ENCODE peak calls at places on chromosome 20, in ten cellular contexts. D is stomach, R is SJSA1, W is heart left ventricle, F is heart right ventricle, S is body of pancreas, U is fibroblast of lung, P is GM23248, H is pancreas, Y is uterus. B is an unnamed sample. For H3K4me1, the result is how much of the 10 kb centered on the place peaks cover.

GRCh38 chr20:60057866-60058807 is 99.9 kb downstream of the CDH26 start:
- DNase-seq in D (no peak), R (no peak), W (peak), F (peak), S (no peak), U (peak), P (no peak), H (peak), Y (no peak), B (no peak)

GRCh38 chr20:33696448-33696847 is 10.3 kb upstream of the E2F1 start:
- DNase-seq in D (no peak), R (no peak), W (no peak), F (no peak), S (no peak), U (no peak), P (no peak), H (no peak), Y (no peak), B (no peak)

GRCh38 chr20:44460795-44461141 is 14.9 kb upstream of the TTPAL start:
- DNase-seq in D (no peak), R (no peak), W (no peak), F (no peak), S (no peak), U (peak), P (peak), H (no peak), Y (no peak), B (peak)

GRCh38 chr20:10089871-10090587 is 55.2 kb downstream of the ANKEF1 start:
- DNase-seq in D (no peak), R (no peak), W (no peak), F (no peak), S (no peak), U (no peak), P (no peak), H (no peak), Y (no peak), B (no peak)

GRCh38 chr20:36472656-36473071 is 68.7 kb upstream of the MYL9 start:
- DNase-seq in D (peak), R (no peak), W (peak), F (peak), S (peak), U (peak), P (peak), H (no peak), Y (peak), B (peak)

GRCh38 chr20:44734938-44735337 is 10.7 kb upstream of the KCNK15 start:
- DNase-seq in D (no peak), R (no peak), W (no peak), F (no peak), S (no peak), U (peak), P (peak), H (no peak), Y (no peak), B (no peak)

GRCh38 chr20:20259534-20259933 is 108.4 kb upstream of the INSM1 start:
- DNase-seq in D (no peak), R (no peak), W (no peak), F (no peak), S (no peak), U (peak), P (peak), H (no peak), Y (no peak), B (no peak)

GRCh38 chr20:7375905-7376304 is 564.4 kb downstream of the HAO1 start:
- DNase-seq in D (no peak), R (no peak), W (no peak), F (no peak), S (no peak), U (no peak), P (peak), H (no peak), Y (no peak), B (peak)

GRCh38 chr20:36155991-36156390 is 1.5 kb downstream of the EPB41L1 start:
- DNase-seq in D (no peak), R (no peak), W (no peak), F (no peak), S (no peak), U (no peak), P (no peak), H (no peak), Y (no peak), B (no peak)

GRCh38 chr20:5691918-5692618 is 58.1 kb upstream of the SHLD1 start:
- DNase-seq in D (no peak), R (no peak), W (no peak), F (no peak), S (no peak), U (no peak), P (no peak), H (no peak), Y (no peak), B (no peak)

GRCh38 chr20:40144581-40144980 is 544.5 kb downstream of the MAFB start:
- DNase-seq in D (no peak), R (no peak), W (no peak), F (no peak), S (peak), U (no peak), P (no peak), H (no peak), Y (no peak), B (no peak)

GRCh38 chr20:35942243-35942642 is 12.1 kb downstream of the SCAND1 start:
- DNase-seq in D (no peak), R (no peak), W (no peak), F (no peak), S (no peak), U (no peak), P (no peak), H (no peak), Y (no peak), B (no peak)

GRCh38 chr20:6974819-6975218 is 207.3 kb downstream of the BMP2 start:
- DNase-seq in D (no peak), R (no peak), W (no peak), F (no peak), S (no peak), U (no peak), P (no peak), H (no peak), Y (no peak), B (no peak)

GRCh38 chr20:38903335-38903734 is 22.9 kb upstream of the FAM83D start:
- DNase-seq in D (no peak), R (no peak), W (no peak), F (no peak), S (no peak), U (no peak), P (no peak), H (no peak), Y (no peak), B (no peak)

GRCh38 chr20:14498809-14499208 is 161.4 kb upstream of the FLRT3 start:
- DNase-seq in D (no peak), R (no peak), W (no peak), F (no peak), S (no peak), U (no peak), P (no peak), H (no peak), Y (no peak), B (no peak)

GRCh38 chr20:362271-363254 is 15.7 kb downstream of the NRSN2 start:
- DNase-seq in D (peak), R (peak), W (peak), F (peak), S (peak), U (peak), P (peak), H (peak), Y (peak), B (peak)

GRCh38 chr20:63100926-63101699 is 94.3 kb upstream of the BHLHE23 start:
- DNase-seq in D (no peak), R (no peak), W (peak), F (peak), S (no peak), U (no peak), P (no peak), H (no peak), Y (no peak), B (no peak)
- H3K27ac ChIP-seq in D (no peak), R (no peak), W (no peak), F (no peak), S (no peak), U (no peak), P (no peak), H (no peak), Y (no peak), B (no peak)

GRCh38 chr20:57397004-57397692 is 6.0 kb downstream of the RBM38 start:
- DNase-seq in D (no peak), R (no peak), W (no peak), F (no peak), S (no peak), U (peak), P (no peak), H (no peak), Y (no peak), B (no peak)

GRCh38 chr20:57398901-57399535 is 7.8 kb downstream of the RBM38 start:
- DNase-seq in D (no peak), R (no peak), W (no peak), F (no peak), S (no peak), U (no peak), P (no peak), H (no peak), Y (no peak), B (no peak)

GRCh38 chr20:57397693-57398108 is 6.5 kb downstream of the RBM38 start:
- DNase-seq in D (peak), R (no peak), W (no peak), F (no peak), S (no peak), U (no peak), P (no peak), H (no peak), Y (no peak), B (peak)

GRCh38 chr20:57399587-57400261 is 8.5 kb downstream of the RBM38 start:
- DNase-seq in D (peak), R (no peak), W (peak), F (peak), S (peak), U (peak), P (no peak), H (no peak), Y (no peak), B (no peak)

DNA sequence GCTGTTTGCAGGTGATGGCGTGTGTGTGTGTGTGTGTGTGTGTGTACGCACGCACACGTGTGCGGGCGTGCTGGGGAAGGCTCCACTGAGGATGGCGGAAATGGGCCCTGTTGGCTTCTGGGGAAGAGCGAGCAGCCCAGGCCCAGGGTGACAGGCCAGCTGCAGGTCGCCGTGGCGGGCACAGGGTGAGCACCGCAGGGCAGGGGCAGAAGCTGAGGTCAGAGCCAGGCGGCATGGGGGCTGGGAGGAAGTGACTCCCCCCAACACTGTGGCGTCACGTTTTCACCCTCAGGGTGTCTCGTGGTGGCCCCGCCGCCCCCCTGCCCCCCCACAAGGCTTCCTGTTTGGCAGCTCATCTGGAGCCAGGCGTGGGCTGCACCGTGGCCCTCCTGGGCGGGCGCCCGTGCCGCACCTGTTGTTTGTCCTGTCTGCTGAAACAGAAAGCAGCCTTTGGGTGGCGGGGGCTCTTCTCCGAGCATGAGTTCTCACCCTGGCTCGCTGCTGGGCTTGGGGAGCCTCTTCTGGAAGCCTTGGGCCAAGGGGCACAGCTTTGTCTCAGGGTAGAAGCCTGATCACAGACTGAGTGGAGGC is 7.1 kb downstream of the RBM38 start:
- DNase-seq in D (peak), R (no peak), W (peak), F (peak), S (peak), U (no peak), P (no peak), H (no peak), Y (peak), B (peak)
- H3K4me1 ChIP-seq in D (half or more), R (under half), W (under half), F (half or more), S (under half), U (under half), P (under half), H (under half), Y (under half), B (under half)

GRCh38 chr20:37727957-37728634 is 34.3 kb downstream of the CTNNBL1 start:
- DNase-seq in D (no peak), R (no peak), W (no peak), F (no peak), S (no peak), U (no peak), P (no peak), H (no peak), Y (no peak), B (no peak)

GRCh38 chr20:37727247-37727956 is 33.6 kb downstream of the CTNNBL1 start:
- DNase-seq in D (no peak), R (no peak), W (no peak), F (no peak), S (no peak), U (peak), P (peak), H (no peak), Y (no peak), B (no peak)

GRCh38 chr20:37729909-37730308 is 36.1 kb downstream of the CTNNBL1 start:
- DNase-seq in D (no peak), R (no peak), W (no peak), F (no peak), S (no peak), U (peak), P (peak), H (no peak), Y (no peak), B (no peak)

GRCh38 chr20:37729452-37729851 is 35.6 kb downstream of the CTNNBL1 start:
- DNase-seq in D (no peak), R (no peak), W (no peak), F (no peak), S (no peak), U (no peak), P (no peak), H (no peak), Y (no peak), B (no peak)

DNA sequence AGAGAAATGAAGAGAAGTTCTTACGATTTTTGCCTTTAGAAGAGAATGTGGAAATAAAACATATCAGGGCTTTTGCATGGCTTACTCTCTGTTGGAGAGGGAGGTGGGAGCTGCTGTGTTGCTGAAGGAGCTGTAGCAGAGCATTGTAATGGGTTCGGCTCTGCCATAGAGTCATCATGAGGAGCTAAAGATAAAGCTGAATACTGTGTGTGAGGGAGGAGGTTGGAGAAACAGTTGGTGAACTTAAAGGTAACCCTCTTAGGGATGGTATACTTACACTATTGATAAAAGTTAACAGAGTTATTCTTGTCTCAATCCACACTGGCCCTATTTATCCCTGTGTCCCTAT is 34.8 kb downstream of the CTNNBL1 start:
- DNase-seq in D (no peak), R (no peak), W (no peak), F (no peak), S (no peak), U (no peak), P (no peak), H (no peak), Y (no peak), B (no peak)
- H3K27ac ChIP-seq in D (no peak), R (no peak), W (peak), F (peak), S (no peak), U (no peak), P (no peak), H (no peak), Y (peak), B (no peak)

GRCh38 chr20:49653925-49654324 is 59.8 kb downstream of the B4GALT5 start:
- DNase-seq in D (no peak), R (no peak), W (no peak), F (no peak), S (no peak), U (no peak), P (no peak), H (no peak), Y (no peak), B (no peak)
- H3K4me1 ChIP-seq in D (under half), R (under half), W (under half), F (under half), S (under half), U (under half), P (under half), H (under half), Y (under half), B (under half)

GRCh38 chr20:62370115-62370806 is 3.1 kb upstream of the LAMA5 start:
- DNase-seq in D (peak), R (peak), W (no peak), F (peak), S (no peak), U (peak), P (peak), H (no peak), Y (no peak), B (no peak)
- H3K27ac ChIP-seq in D (no peak), R (no peak), W (peak), F (no peak), S (no peak), U (peak), P (no peak), H (no peak), Y (peak), B (no peak)

DNA sequence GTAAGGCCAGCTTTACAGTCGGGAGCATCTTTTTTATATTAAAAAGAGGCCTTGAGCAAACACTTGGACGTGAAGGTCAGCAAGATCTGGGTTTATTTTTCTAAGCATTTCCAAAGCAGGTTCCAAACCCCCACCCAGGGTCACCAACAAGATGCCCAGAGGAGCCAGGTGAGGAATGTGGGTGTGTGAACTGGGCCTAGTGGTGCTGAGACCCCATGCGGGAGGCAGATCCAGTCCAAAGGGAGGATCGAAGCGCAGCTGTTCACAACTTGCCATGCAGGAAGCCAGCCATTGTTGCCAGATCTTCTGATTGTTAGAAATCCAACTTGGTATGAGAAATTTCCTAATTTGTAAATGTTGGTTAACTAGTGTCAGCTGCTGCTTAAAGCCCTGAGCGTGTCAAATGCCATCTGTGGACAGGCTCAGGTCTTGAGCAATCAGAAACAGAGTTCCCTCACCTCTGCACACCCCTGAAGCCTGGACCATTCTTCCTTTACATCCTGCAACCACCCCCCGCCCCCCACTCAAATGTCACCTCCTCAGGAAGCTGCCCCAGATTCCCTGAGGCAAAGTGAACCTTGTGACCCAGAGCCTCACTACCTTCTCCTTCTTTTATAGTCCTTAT is 46.5 kb downstream of the NFATC2 start:
- DNase-seq in D (no peak), R (no peak), W (no peak), F (no peak), S (no peak), U (no peak), P (peak), H (no peak), Y (no peak), B (no peak)
- H3K4me1 ChIP-seq in D (under half), R (under half), W (under half), F (under half), S (under half), U (under half), P (under half), H (under half), Y (under half), B (under half)

GRCh38 chr20:50270034-50270395 is 79.4 kb downstream of the CEBPB start:
- DNase-seq in D (no peak), R (no peak), W (no peak), F (no peak), S (no peak), U (no peak), P (no peak), H (no peak), Y (no peak), B (no peak)

GRCh38 chr20:50272413-50273120 is 81.9 kb downstream of the CEBPB start:
- DNase-seq in D (no peak), R (no peak), W (no peak), F (no peak), S (no peak), U (no peak), P (no peak), H (no peak), Y (no peak), B (no peak)

GRCh38 chr20:50271201-50271600 is 80.6 kb downstream of the CEBPB start:
- DNase-seq in D (no peak), R (no peak), W (no peak), F (no peak), S (no peak), U (no peak), P (no peak), H (no peak), Y (no peak), B (no peak)

GRCh38 chr20:50270569-50270968 is 79.9 kb downstream of the CEBPB start:
- DNase-seq in D (no peak), R (no peak), W (peak), F (no peak), S (no peak), U (no peak), P (no peak), H (no peak), Y (no peak), B (no peak)

GRCh38 chr20:50271674-50272412 is 81.2 kb downstream of the CEBPB start:
- DNase-seq in D (no peak), R (no peak), W (peak), F (peak), S (no peak), U (no peak), P (no peak), H (peak), Y (no peak), B (no peak)
- H3K27ac ChIP-seq in D (no peak), R (no peak), W (no peak), F (no peak), S (no peak), U (no peak), P (no peak), H (no peak), Y (no peak), B (no peak)

DNA sequence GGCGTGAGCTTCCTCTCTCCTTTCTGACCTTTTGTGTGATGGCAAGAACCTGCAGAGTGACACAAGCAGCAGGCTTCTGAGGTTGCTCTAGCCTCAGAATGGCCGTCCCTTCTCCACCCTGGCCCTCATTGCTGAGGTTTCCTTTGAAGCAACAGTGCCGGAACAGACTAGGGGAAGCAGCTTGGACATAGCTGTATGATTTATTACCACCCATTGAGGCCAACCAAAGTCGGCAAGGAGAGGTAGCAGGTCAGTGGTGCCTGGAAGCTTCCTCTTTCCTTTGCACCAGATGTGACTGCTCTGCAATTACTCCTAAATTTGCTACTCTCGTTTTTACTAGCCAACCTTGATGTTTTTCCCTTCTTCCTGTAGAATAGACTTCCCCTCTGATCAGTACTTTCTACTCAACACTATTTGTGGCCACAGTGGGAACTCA is 31.4 kb downstream of the PTPN1 start:
- DNase-seq in D (no peak), R (no peak), W (no peak), F (no peak), S (no peak), U (no peak), P (no peak), H (no peak), Y (no peak), B (no peak)
- H3K4me1 ChIP-seq in D (half or more), R (half or more), W (under half), F (under half), S (under half), U (under half), P (under half), H (under half), Y (under half), B (under half)

GRCh38 chr20:1656844-1657243 is 735 bp downstream of the SIRPG start:
- DNase-seq in D (no peak), R (no peak), W (no peak), F (no peak), S (no peak), U (no peak), P (no peak), H (no peak), Y (no peak), B (no peak)
- H3K27ac ChIP-seq in D (no peak), R (no peak), W (no peak), F (no peak), S (no peak), U (no peak), P (no peak), H (no peak), Y (no peak), B (peak)